ENCODE peak calls at places on chromosome 11, in six cellular contexts. I is iPS-NIHi11, E is AG09309, Z is kidney, L is NCI-H510A treated with DMSO at 0.1 percent for 48 hours, R is neural progenitor cell. K is an unnamed sample.

GRCh38 chr11:11826260-11826659 is 15.5 kb upstream of the USP47 start:
- DNase-seq in R (no peak), E (no peak), Z (no peak), L (no peak), I (no peak), K (no peak)

GRCh38 chr11:72969894-72970335 is 155.7 kb downstream of the ATG16L2 start:
- DNase-seq in I (no peak), E (peak), Z (no peak), L (no peak), R (no peak), K (peak)

GRCh38 chr11:107040447-107041444 is 22.5 kb upstream of the GUCY1A2 start:
- DNase-seq in I (no peak), L (no peak), R (no peak), Z (no peak), E (peak), K (no peak)

GRCh38 chr11:27357250-27357649 is 5.8 kb downstream of the CCDC34 start:
- DNase-seq in R (no peak), L (peak), I (no peak), E (no peak), Z (no peak), K (no peak)

GRCh38 chr11:42542336-42542735 is 769.5 kb upstream of the API5 start:
- DNase-seq in Z (no peak), I (no peak), R (no peak), E (no peak), L (no peak), K (no peak)

GRCh38 chr11:101442171-101442570 is 141.6 kb downstream of the TRPC6 start:
- DNase-seq in L (no peak), I (no peak), Z (no peak), R (no peak), E (no peak), K (no peak)

GRCh38 chr11:110430267-110431211 is 791 bp downstream of the FDX1 start:
- DNase-seq in E (no peak), L (peak), R (peak), Z (no peak), I (peak), K (peak)

GRCh38 chr11:126175261-126175885 is 36.1 kb downstream of the RPUSD4 start:
- DNase-seq in E (no peak), I (no peak), R (no peak), Z (no peak), L (no peak), K (no peak)

GRCh38 chr11:106137061-106137460 is 59.6 kb downstream of the AASDHPPT start:
- DNase-seq in L (no peak), Z (no peak), E (no peak), I (no peak), R (no peak), K (no peak)

GRCh38 chr11:45885274-45885920 is at the start of gene MAPK8IP1:
- DNase-seq in R (peak), Z (peak), E (no peak), L (peak), I (peak), K (peak)

GRCh38 chr11:73839123-73839457 is 37.6 kb downstream of the COA4 start:
- DNase-seq in R (no peak), I (no peak), E (no peak), Z (no peak), L (no peak), K (no peak)

GRCh38 chr11:63670077-63670737 is 969 bp downstream of the ATL3 start:
- DNase-seq in Z (no peak), I (no peak), R (no peak), E (no peak), L (no peak), K (peak)

GRCh38 chr11:6615882-6616585 is 3.2 kb downstream of the TPP1 start:
- DNase-seq in Z (no peak), L (no peak), R (no peak), I (no peak), E (no peak), K (no peak)

GRCh38 chr11:100777118-100777517 is 90.0 kb downstream of the ARHGAP42 start:
- DNase-seq in L (no peak), I (no peak), E (no peak), R (no peak), Z (no peak), K (no peak)

GRCh38 chr11:35404397-35404775 is 15.0 kb downstream of the SLC1A2 start:
- DNase-seq in E (no peak), R (peak), I (peak), L (no peak), Z (no peak), K (no peak)

GRCh38 chr11:134101292-134101691 is 32.4 kb downstream of the JAM3 start:
- DNase-seq in L (no peak), Z (no peak), E (no peak), R (no peak), I (no peak), K (no peak)

GRCh38 chr11:46134540-46134939 is 13.3 kb upstream of the PHF21A start:
- DNase-seq in E (no peak), Z (no peak), R (peak), L (no peak), I (peak), K (no peak)

GRCh38 chr11:109298865-109299264 is 123.1 kb upstream of the C11orf87 start:
- DNase-seq in E (peak), Z (no peak), R (no peak), L (no peak), I (no peak), K (no peak)

K was measured in GM10248.